ENCODE peak calls at places on chromosomes 16 and 17, in eight cellular contexts. One of them, this sample, is unnamed.
A peak's percentile ranks its signal among the peaks of the same experiment; 100 is the strongest.

GRCh38 chr17:74805543-74805991 is 29.4 kb upstream of the NAT9 start:
- DNase-seq in neural progenitor cell: no peak
- DNase-seq in Panc1: no peak
- DNase-seq in PC-3: no peak
- DNase-seq in cardiac fibroblast: no peak
- DNase-seq in cardiac muscle cell: no peak
- DNase-seq in stomach: no peak
- DNase-seq in fibroblast of pulmonary artery: no peak
- DNase-seq in this sample: no peak

GRCh38 chr17:74196541-74197310 is 6.8 kb upstream of the RPL38 start:
- DNase-seq in stomach: no peak
- DNase-seq in cardiac fibroblast: no peak
- DNase-seq in neural progenitor cell: no peak
- DNase-seq in fibroblast of pulmonary artery: no peak
- DNase-seq in PC-3: no peak
- DNase-seq in cardiac muscle cell: no peak
- DNase-seq in Panc1: no peak
- DNase-seq in this sample: no peak

GRCh38 chr17:61157246-61157887 is 242.3 kb upstream of the TBX2 start:
- DNase-seq in fibroblast of pulmonary artery: peak; percentile 42
- DNase-seq in cardiac muscle cell: peak; percentile 55
- DNase-seq in cardiac fibroblast: peak; percentile 74
- DNase-seq in Panc1: no peak
- DNase-seq in PC-3: no peak
- DNase-seq in neural progenitor cell: no peak
- DNase-seq in stomach: no peak
- DNase-seq in this sample: peak; percentile 10

GRCh38 chr17:45139533-45139920 is 4.0 kb downstream of the ACBD4 start:
- DNase-seq in neural progenitor cell: no peak
- DNase-seq in cardiac fibroblast: no peak
- DNase-seq in fibroblast of pulmonary artery: no peak
- DNase-seq in Panc1: no peak
- DNase-seq in stomach: no peak
- DNase-seq in cardiac muscle cell: no peak
- DNase-seq in PC-3: no peak
- DNase-seq in this sample: no peak

GRCh38 chr16:31452631-31453106 is 6.6 kb upstream of the ARMC5 start:
- DNase-seq in cardiac muscle cell: peak; percentile 92
- DNase-seq in fibroblast of pulmonary artery: peak; percentile 92
- DNase-seq in PC-3: peak; percentile 61
- DNase-seq in cardiac fibroblast: peak; percentile 95
- DNase-seq in neural progenitor cell: no peak
- DNase-seq in Panc1: no peak
- DNase-seq in stomach: no peak
- DNase-seq in this sample: no peak

GRCh38 chr17:16027708-16028584 is 28.3 kb downstream of the TTC19 start:
- DNase-seq in cardiac muscle cell: peak; percentile 85
- DNase-seq in neural progenitor cell: no peak
- DNase-seq in PC-3: peak; percentile 97
- DNase-seq in cardiac fibroblast: peak; percentile 96
- DNase-seq in fibroblast of pulmonary artery: peak; percentile 91
- DNase-seq in Panc1: peak; percentile 78
- DNase-seq in stomach: no peak
- DNase-seq in this sample: no peak

GRCh38 chr16:1839554-1839953 is 12.5 kb downstream of the FAHD1 start:
- DNase-seq in stomach: no peak
- DNase-seq in cardiac fibroblast: peak; percentile 35
- DNase-seq in fibroblast of pulmonary artery: peak; percentile 54
- DNase-seq in Panc1: no peak
- DNase-seq in neural progenitor cell: no peak
- DNase-seq in cardiac muscle cell: peak; percentile 52
- DNase-seq in PC-3: no peak
- DNase-seq in this sample: no peak

GRCh38 chr16:50310308-50311133 is 44.2 kb downstream of the ADCY7 start:
- DNase-seq in neural progenitor cell: no peak
- DNase-seq in PC-3: no peak
- DNase-seq in fibroblast of pulmonary artery: no peak
- DNase-seq in stomach: peak; percentile 19
- DNase-seq in cardiac muscle cell: no peak
- DNase-seq in Panc1: no peak
- DNase-seq in cardiac fibroblast: no peak
- DNase-seq in this sample: no peak

GRCh38 chr16:49596119-49596518 is 222.5 kb downstream of the C16orf78 start:
- DNase-seq in PC-3: no peak
- DNase-seq in Panc1: no peak
- DNase-seq in fibroblast of pulmonary artery: peak; percentile 59
- DNase-seq in stomach: peak; percentile 21
- DNase-seq in neural progenitor cell: peak; percentile 64
- DNase-seq in cardiac fibroblast: peak; percentile 76
- DNase-seq in cardiac muscle cell: peak; percentile 64
- DNase-seq in this sample: no peak

GRCh38 chr16:74601131-74601871 is 5.6 kb downstream of the GLG1 start:
- DNase-seq in neural progenitor cell: no peak
- DNase-seq in cardiac fibroblast: no peak
- DNase-seq in cardiac muscle cell: no peak
- DNase-seq in fibroblast of pulmonary artery: no peak
- DNase-seq in PC-3: peak; percentile 51
- DNase-seq in stomach: no peak
- DNase-seq in Panc1: no peak
- DNase-seq in this sample: no peak

GRCh38 chr17:49762148-49762941 is 1.6 kb downstream of the FAM117A start:
- DNase-seq in PC-3: peak; percentile 88
- DNase-seq in fibroblast of pulmonary artery: no peak
- DNase-seq in Panc1: no peak
- DNase-seq in cardiac muscle cell: no peak
- DNase-seq in stomach: no peak
- DNase-seq in cardiac fibroblast: no peak
- DNase-seq in neural progenitor cell: no peak
- DNase-seq in this sample: no peak

GRCh38 chr17:75078097-75079022 is 9.4 kb upstream of the SLC16A5 start:
- DNase-seq in cardiac muscle cell: peak; percentile 65
- DNase-seq in PC-3: peak; percentile 96
- DNase-seq in fibroblast of pulmonary artery: peak; percentile 55
- DNase-seq in Panc1: no peak
- DNase-seq in stomach: no peak
- DNase-seq in neural progenitor cell: no peak
- DNase-seq in cardiac fibroblast: peak; percentile 72
- DNase-seq in this sample: no peak

GRCh38 chr17:18141210-18141803 is 32.8 kb downstream of the MYO15A start:
- DNase-seq in neural progenitor cell: peak; percentile 70
- DNase-seq in fibroblast of pulmonary artery: peak; percentile 70
- DNase-seq in stomach: no peak
- DNase-seq in cardiac fibroblast: peak; percentile 73
- DNase-seq in cardiac muscle cell: peak; percentile 64
- DNase-seq in Panc1: peak; percentile 41
- DNase-seq in PC-3: peak; percentile 82
- DNase-seq in this sample: peak; percentile 34

GRCh38 chr17:42087736-42088705 is 10.3 kb downstream of the ZNF385C start:
- DNase-seq in stomach: no peak
- DNase-seq in neural progenitor cell: no peak
- DNase-seq in Panc1: no peak
- DNase-seq in cardiac muscle cell: no peak
- DNase-seq in fibroblast of pulmonary artery: no peak
- DNase-seq in PC-3: no peak
- DNase-seq in cardiac fibroblast: no peak
- DNase-seq in this sample: no peak

GRCh38 chr16:15034266-15035162 is 21.4 kb downstream of the NTAN1 start:
- DNase-seq in stomach: no peak
- DNase-seq in cardiac fibroblast: peak; percentile 22
- DNase-seq in Panc1: no peak
- DNase-seq in neural progenitor cell: no peak
- DNase-seq in PC-3: no peak
- DNase-seq in fibroblast of pulmonary artery: peak; percentile 62
- DNase-seq in cardiac muscle cell: peak; percentile 41
- DNase-seq in this sample: no peak

GRCh38 chr17:39699818-39700147 is at the start of gene ERBB2:
- DNase-seq in Panc1: no peak
- DNase-seq in cardiac muscle cell: peak; percentile 82
- DNase-seq in neural progenitor cell: peak; percentile 85
- DNase-seq in stomach: peak; percentile 80
- DNase-seq in PC-3: peak; percentile 71
- DNase-seq in cardiac fibroblast: peak; percentile 79
- DNase-seq in fibroblast of pulmonary artery: peak; percentile 79
- DNase-seq in this sample: peak; percentile 66

GRCh38 chr17:7932483-7932891 is 481 bp downstream of the CNTROB start:
- DNase-seq in neural progenitor cell: peak; percentile 59
- DNase-seq in Panc1: no peak
- DNase-seq in stomach: no peak
- DNase-seq in PC-3: peak; percentile 20
- DNase-seq in cardiac fibroblast: peak; percentile 42
- DNase-seq in cardiac muscle cell: peak; percentile 32
- DNase-seq in fibroblast of pulmonary artery: peak; percentile 27
- DNase-seq in this sample: peak; percentile 19

GRCh38 chr17:7930841-7931631 is 710 bp downstream of the TRAPPC1 start:
- DNase-seq in fibroblast of pulmonary artery: no peak
- DNase-seq in cardiac muscle cell: no peak
- DNase-seq in stomach: no peak
- DNase-seq in PC-3: no peak
- DNase-seq in neural progenitor cell: no peak
- DNase-seq in Panc1: no peak
- DNase-seq in cardiac fibroblast: no peak
- DNase-seq in this sample: no peak

GRCh38 chr17:7931709-7932482 is at the start of the genes CNTROB and TRAPPC1:
- DNase-seq in neural progenitor cell: peak; percentile 98
- DNase-seq in stomach: peak; percentile 100
- DNase-seq in PC-3: peak; percentile 96
- DNase-seq in cardiac muscle cell: peak; percentile 99
- DNase-seq in cardiac fibroblast: peak; percentile 99
- DNase-seq in fibroblast of pulmonary artery: peak; percentile 99
- DNase-seq in Panc1: peak; percentile 96
- DNase-seq in this sample: peak; percentile 99

GRCh38 chr17:7935859-7936258 is 3.9 kb downstream of the CNTROB start:
- DNase-seq in Panc1: no peak
- DNase-seq in stomach: no peak
- DNase-seq in cardiac muscle cell: no peak
- DNase-seq in fibroblast of pulmonary artery: no peak
- DNase-seq in cardiac fibroblast: no peak
- DNase-seq in neural progenitor cell: no peak
- DNase-seq in PC-3: no peak
- DNase-seq in this sample: no peak

DNA sequence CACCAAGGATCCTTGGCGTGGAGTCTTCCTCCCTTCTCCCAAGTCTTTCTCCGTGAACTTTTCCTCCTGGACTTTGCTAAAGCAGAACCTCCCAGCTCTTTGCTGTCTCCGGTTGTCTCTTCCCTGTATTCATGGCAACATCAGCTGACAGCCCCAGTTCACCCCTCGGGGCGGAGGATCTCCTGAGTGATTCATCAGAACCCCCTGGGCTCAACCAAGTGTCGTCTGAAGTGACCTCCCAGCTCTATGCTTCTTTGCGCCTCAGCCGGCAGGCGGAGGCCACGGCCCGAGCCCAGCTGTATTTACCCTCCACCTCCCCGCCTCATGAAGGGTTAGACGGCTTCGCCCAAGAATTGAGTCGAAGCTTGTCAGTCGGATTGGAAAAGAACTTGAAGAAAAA is 943 bp downstream of the CNTROB start:
- DNase-seq in cardiac muscle cell: peak; percentile 61
- DNase-seq in PC-3: peak; percentile 39
- DNase-seq in fibroblast of pulmonary artery: peak; percentile 49
- DNase-seq in Panc1: no peak
- DNase-seq in neural progenitor cell: peak; percentile 67
- DNase-seq in cardiac fibroblast: peak; percentile 72
- DNase-seq in stomach: peak; percentile 45
- DNase-seq in this sample: peak; percentile 38
- TF ChIP-seq CTCF in cardiac muscle cell: peak; percentile 38
- TF ChIP-seq CTCF in PC-3: peak; percentile 26
- TF ChIP-seq CTCF in fibroblast of pulmonary artery: peak; percentile 29
- TF ChIP-seq CTCF in Panc1: no peak
- TF ChIP-seq CTCF in neural progenitor cell: no peak
- TF ChIP-seq CTCF in cardiac fibroblast: peak; percentile 45
- TF ChIP-seq CTCF in stomach: no peak
- TF ChIP-seq CTCF in this sample: no peak

DNA sequence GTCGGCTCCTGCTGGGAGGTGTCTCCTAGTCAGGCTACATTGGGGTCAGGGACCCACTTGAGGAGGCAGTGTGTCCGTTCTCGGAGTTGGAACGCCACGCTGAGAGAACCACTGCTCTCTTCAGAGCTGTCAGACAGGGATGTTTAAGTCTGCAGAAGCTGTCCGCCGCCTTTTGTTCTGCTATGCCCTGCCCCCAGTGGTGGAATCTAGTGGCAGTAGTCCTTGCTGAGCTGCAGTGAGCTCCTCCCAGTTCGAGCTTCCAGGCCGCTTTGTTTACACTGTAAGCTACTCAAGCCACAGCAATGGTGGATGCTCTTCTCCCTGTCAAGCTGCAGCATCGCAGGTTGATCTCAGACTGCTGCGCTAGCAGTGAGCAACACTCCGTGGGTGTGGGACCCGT is 36.0 kb downstream of the ITFG1 start:
- DNase-seq in PC-3: no peak
- DNase-seq in cardiac fibroblast: no peak
- DNase-seq in Panc1: no peak
- DNase-seq in fibroblast of pulmonary artery: no peak
- DNase-seq in neural progenitor cell: peak; percentile 83
- DNase-seq in stomach: no peak
- DNase-seq in cardiac muscle cell: no peak
- DNase-seq in this sample: no peak
- TF ChIP-seq CTCF in PC-3: no peak
- TF ChIP-seq CTCF in cardiac fibroblast: no peak
- TF ChIP-seq CTCF in Panc1: no peak
- TF ChIP-seq CTCF in fibroblast of pulmonary artery: no peak
- TF ChIP-seq CTCF in neural progenitor cell: peak; percentile 45
- TF ChIP-seq CTCF in stomach: no peak
- TF ChIP-seq CTCF in cardiac muscle cell: no peak
- TF ChIP-seq CTCF in this sample: no peak

DNA sequence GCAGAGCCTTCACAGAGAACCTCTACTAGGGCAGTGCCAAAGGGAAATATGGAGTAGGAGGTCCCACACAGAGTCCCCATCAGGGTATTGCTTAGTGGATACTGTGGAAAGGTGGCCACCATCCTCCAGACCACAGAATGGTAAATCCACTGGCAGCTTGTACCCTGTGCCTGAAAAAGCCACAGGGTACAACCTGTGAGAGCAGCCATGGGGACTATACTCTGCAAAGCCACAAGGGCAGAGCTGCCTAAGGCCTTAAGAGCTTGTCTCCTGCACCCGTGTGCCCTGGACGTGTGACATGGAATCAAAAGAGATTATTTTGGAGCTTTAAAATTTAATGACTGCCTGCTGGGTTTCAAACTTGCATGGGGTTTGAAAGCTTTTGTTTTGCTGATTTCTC is 118.0 kb upstream of the SEC14L1 start:
- DNase-seq in Panc1: no peak
- DNase-seq in stomach: no peak
- DNase-seq in fibroblast of pulmonary artery: no peak
- DNase-seq in cardiac fibroblast: no peak
- DNase-seq in neural progenitor cell: no peak
- DNase-seq in PC-3: no peak
- DNase-seq in cardiac muscle cell: no peak
- DNase-seq in this sample: no peak
- TF ChIP-seq CTCF in Panc1: no peak
- TF ChIP-seq CTCF in stomach: no peak
- TF ChIP-seq CTCF in fibroblast of pulmonary artery: no peak
- TF ChIP-seq CTCF in cardiac fibroblast: no peak
- TF ChIP-seq CTCF in neural progenitor cell: no peak
- TF ChIP-seq CTCF in PC-3: no peak
- TF ChIP-seq CTCF in cardiac muscle cell: no peak
- TF ChIP-seq CTCF in this sample: no peak

DNA sequence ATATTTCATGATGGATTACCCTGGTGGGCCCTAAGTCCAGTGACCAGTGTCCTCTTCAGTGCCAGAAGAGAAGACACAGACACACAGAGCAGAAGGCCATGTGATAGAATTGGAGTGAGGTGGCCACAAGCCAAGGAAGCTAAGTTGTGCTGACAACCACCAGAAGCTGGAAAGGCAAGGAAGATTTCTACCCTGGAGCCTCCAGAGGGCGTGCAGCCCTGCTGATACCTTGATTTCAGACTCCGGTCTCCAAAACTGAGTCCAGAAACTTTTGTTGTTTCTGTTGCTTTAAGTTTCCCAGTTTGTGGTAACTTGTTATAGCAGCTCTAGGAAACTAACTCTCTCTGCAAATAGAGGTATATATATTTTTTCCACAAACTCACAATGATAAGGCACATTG is 396.6 kb upstream of the ASIC2 start:
- DNase-seq in cardiac muscle cell: no peak
- DNase-seq in stomach: no peak
- DNase-seq in neural progenitor cell: no peak
- DNase-seq in PC-3: peak; percentile 2
- DNase-seq in fibroblast of pulmonary artery: no peak
- DNase-seq in cardiac fibroblast: no peak
- DNase-seq in Panc1: no peak
- DNase-seq in this sample: no peak
- TF ChIP-seq CTCF in cardiac muscle cell: no peak
- TF ChIP-seq CTCF in stomach: no peak
- TF ChIP-seq CTCF in neural progenitor cell: no peak
- TF ChIP-seq CTCF in PC-3: peak; percentile 30
- TF ChIP-seq CTCF in fibroblast of pulmonary artery: peak; percentile 1
- TF ChIP-seq CTCF in cardiac fibroblast: no peak
- TF ChIP-seq CTCF in Panc1: peak; percentile 55
- TF ChIP-seq CTCF in this sample: no peak